ENCODE peak calls at places on chromosomes 13 and 19, in four cellular contexts. F is WTC11, U is K562, D is HepG2. W is an unnamed sample.

GRCh38 chr13:103703246-103703645 is 637.0 kb upstream of the SLC10A2 start:
- DNase-seq in D (no peak), U (no peak), F (no peak), W (no peak)

GRCh38 chr19:38676023-38676877 is 28.8 kb downstream of the ACTN4 start:
- DNase-seq in D (no peak), F (no peak), U (peak), W (no peak)

GRCh38 chr19:31718041-31718440 is 368.8 kb upstream of the TSHZ3 start:
- DNase-seq in F (no peak), U (no peak), D (no peak), W (no peak)

GRCh38 chr13:59305896-59306295 is 857.8 kb downstream of the DIAPH3 start:
- DNase-seq in D (no peak), U (no peak), F (no peak), W (no peak)

GRCh38 chr19:33449799-33450198 is 71.8 kb downstream of the PEPD start:
- DNase-seq in U (no peak), D (no peak), F (no peak), W (no peak)

GRCh38 chr19:8065489-8066261 is 13.1 kb downstream of the CCL25 start:
- DNase-seq in F (no peak), D (no peak), U (no peak), W (no peak)

GRCh38 chr13:20424959-20425358 is 100.7 kb downstream of the CRYL1 start:
- DNase-seq in F (no peak), D (no peak), U (no peak), W (no peak)

GRCh38 chr13:111857846-111858560 is 208.9 kb upstream of the SOX1 start:
- DNase-seq in U (no peak), F (no peak), D (no peak), W (no peak)

GRCh38 chr19:35132254-35132653 is 2.6 kb downstream of the LGI4 start:
- DNase-seq in D (no peak), U (no peak), F (no peak), W (no peak)

GRCh38 chr13:64078480-64078936 is 2662.9 kb upstream of the PCDH20 start:
- DNase-seq in U (no peak), F (no peak), D (peak), W (no peak)

GRCh38 chr13:71979616-71980015 is 112.6 kb upstream of the DACH1 start:
- DNase-seq in F (peak), U (no peak), D (peak), W (peak)

GRCh38 chr13:97125051-97125809 is 96.9 kb upstream of the MBNL2 start:
- DNase-seq in U (no peak), D (peak), F (peak), W (peak)

GRCh38 chr19:17205237-17206140 is 9.7 kb upstream of the USE1 start:
- DNase-seq in U (peak), D (peak), F (peak), W (peak)

GRCh38 chr13:104001766-104002165 is 935.5 kb upstream of the SLC10A2 start:
- DNase-seq in U (no peak), D (no peak), F (no peak), W (no peak)

GRCh38 chr19:6278740-6279619 is 795 bp downstream of the MLLT1 start:
- DNase-seq in D (no peak), U (peak), F (no peak), W (no peak)

GRCh38 chr13:24540236-24541126 is 27.9 kb upstream of the PARP4 start:
- DNase-seq in D (peak), F (peak), U (peak), W (peak)

GRCh38 chr19:49362926-49363264 is 679 bp upstream of the TEAD2 start:
- DNase-seq in F (peak), D (peak), U (no peak), W (peak)

GRCh38 chr13:61486496-61486895 is 70.8 kb upstream of the PCDH20 start:
- DNase-seq in U (no peak), F (no peak), D (no peak), W (no peak)

GRCh38 chr13:66492479-66492878 is 737.7 kb downstream of the PCDH9 start:
- DNase-seq in F (no peak), U (no peak), D (peak), W (peak)

GRCh38 chr13:99845136-99845874 is 126.3 kb downstream of the ZIC5 start:
- DNase-seq in D (no peak), F (no peak), U (no peak), W (no peak)

GRCh38 chr13:110216006-110216402 is 91.0 kb downstream of the COL4A1 start:
- DNase-seq in F (no peak), D (no peak), U (no peak), W (no peak)

GRCh38 chr13:20231839-20232555 is at the start of gene GJB6:
- DNase-seq in D (no peak), U (no peak), F (peak), W (no peak)

GRCh38 chr13:99655351-99656091 is 154.2 kb downstream of the TM9SF2 start:
- DNase-seq in U (no peak), D (peak), F (no peak), W (no peak)

GRCh38 chr19:55461259-55461973 is at the start of gene ISOC2:
- DNase-seq in U (peak), F (peak), D (peak), W (peak)

GRCh38 chr19:55461974-55462628 is 659 bp upstream of the ISOC2 start:
- DNase-seq in D (peak), U (peak), F (no peak), W (no peak)

GRCh38 chr19:55459950-55460657 is 1.3 kb downstream of the ISOC2 start:
- DNase-seq in F (no peak), U (no peak), D (peak), W (no peak)

GRCh38 chr19:55459551-55459949 is 1.9 kb downstream of the ISOC2 start:
- DNase-seq in F (no peak), U (no peak), D (no peak), W (no peak)

DNA sequence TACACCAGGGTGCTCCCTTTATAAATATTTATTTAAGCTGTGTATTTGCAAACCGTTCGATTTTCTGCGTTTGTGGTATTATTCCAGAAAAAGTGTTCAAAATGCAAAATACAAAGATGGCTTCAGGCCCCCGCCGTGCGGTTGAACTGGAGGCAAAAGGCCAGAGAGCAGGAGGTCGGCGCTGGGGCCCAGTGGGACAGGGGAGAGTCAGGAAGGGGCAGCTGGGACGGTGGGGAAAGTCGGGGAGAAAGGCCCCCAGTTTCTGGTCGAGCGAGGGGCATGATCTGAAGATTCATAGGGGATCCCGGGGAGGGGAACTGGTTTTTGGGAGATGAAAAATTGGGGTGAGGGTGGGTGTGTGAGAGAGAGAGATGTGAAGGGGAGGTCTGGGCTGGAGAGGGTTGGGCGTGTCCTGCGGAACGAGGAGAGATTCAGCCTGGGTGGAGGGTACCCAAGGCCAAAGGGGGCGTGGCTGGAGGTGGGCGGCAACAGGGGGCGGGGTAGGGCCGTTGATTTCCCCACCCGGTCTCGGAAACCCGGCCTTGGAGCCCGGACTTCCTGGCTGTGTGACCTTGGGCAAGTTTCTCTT is 678 bp downstream of the ISOC2 start:
- DNase-seq in D (peak), U (peak), F (peak), W (peak)
- TF ChIP-seq ELF4 in D (peak), U (no peak), F (no peak), W (no peak)

DNA sequence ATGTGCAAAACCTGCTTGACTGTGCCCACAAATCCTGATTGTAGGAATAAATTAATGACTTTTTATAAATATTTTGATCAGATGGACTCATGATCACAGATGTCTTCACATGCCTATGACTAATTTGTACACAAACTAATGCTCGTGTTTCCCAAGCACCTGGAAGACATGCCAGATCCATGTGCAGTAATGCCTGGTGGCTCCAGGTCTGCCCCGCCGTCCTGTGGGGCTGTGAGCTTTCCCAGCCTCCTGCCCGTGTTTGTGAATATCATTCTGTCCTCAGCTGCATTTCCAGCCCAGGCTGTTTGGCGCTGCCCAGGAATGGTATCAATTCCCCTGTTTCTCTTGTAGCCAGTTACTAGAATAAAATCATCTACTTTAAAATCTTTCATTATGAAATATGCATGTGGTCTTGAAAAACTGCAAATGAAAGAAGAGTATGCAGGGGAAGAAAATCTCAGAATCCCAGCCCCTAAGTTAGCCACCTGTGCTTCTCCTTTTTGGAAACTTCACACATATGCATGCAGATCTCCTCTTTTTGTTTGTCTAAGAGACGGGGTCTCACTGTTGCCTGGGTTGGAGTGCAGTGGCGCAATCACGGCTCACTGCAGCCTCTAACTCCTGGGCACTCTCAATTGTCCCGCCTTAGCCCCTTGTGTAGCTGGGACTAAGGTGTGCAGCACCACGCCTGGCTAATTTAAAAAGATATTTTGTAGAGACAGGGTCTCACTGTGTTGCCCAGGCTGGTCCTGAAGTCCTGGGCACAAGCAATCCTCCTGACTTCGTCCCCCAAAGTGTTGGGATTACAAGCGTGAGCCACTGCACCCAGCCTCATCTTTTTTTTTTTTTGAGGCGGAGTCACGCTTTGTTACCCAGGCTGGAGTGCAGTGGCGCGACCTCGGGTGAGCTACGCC is 6.2 kb downstream of the RPL28 start:
- DNase-seq in F (no peak), D (no peak), U (no peak), W (no peak)
- TF ChIP-seq ELF4 in F (no peak), D (no peak), U (no peak), W (no peak)

GRCh38 chr19:5244351-5244750 is 96.3 kb downstream of the PTPRS start:
- DNase-seq in U (no peak), F (no peak), D (no peak), W (no peak)

GRCh38 chr19:5245631-5246553 is 94.7 kb downstream of the PTPRS start:
- DNase-seq in D (no peak), U (no peak), F (no peak), W (no peak)

GRCh38 chr19:5243878-5244277 is 96.7 kb downstream of the PTPRS start:
- DNase-seq in D (no peak), U (no peak), F (no peak), W (no peak)

GRCh38 chr19:5247957-5248705 is 92.5 kb downstream of the PTPRS start:
- DNase-seq in F (no peak), D (no peak), U (no peak), W (no peak)

GRCh38 chr19:5246554-5247155 is 94.0 kb downstream of the PTPRS start:
- DNase-seq in U (no peak), F (no peak), D (no peak), W (no peak)
- TF ChIP-seq ELF4 in U (no peak), F (no peak), D (no peak), W (no peak)

GRCh38 chr13:86986448-86986847 is 684.7 kb upstream of the SLITRK5 start:
- DNase-seq in U (no peak), F (no peak), D (peak), W (no peak)
- TF ChIP-seq ELF4 in U (no peak), F (no peak), D (no peak), W (no peak)

GRCh38 chr13:76226941-76227340 is 590.8 kb downstream of the LMO7 start:
- DNase-seq in D (no peak), U (no peak), F (no peak), W (no peak)
- TF ChIP-seq ELF4 in D (no peak), U (no peak), F (no peak), W (no peak)

DNA sequence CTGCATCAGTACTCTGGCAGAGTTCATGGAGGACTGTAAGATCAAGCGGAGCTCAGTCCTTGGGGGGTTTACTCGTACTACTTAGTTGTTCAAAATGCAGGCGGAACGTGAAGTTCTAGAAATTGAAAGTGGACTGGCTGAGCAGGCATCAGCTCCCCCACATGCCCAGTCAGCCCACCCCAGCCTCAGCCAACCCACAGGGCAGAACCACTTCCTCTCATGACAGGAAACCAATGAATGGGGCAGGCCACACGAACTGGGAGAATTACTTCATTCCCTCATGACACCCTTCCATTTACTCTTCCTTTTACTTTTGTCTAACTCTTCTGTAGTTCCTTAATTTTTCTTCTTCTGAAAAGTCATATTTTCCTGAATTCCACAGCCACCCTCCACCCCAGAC is 71.9 kb downstream of the FLT1 start:
- DNase-seq in D (no peak), U (no peak), F (no peak), W (no peak)
- TF ChIP-seq ELF4 in D (no peak), U (no peak), F (no peak), W (no peak)

GRCh38 chr13:27245610-27246009 is 5.7 kb upstream of the RPL21 start:
- DNase-seq in D (no peak), U (no peak), F (no peak), W (no peak)
- TF ChIP-seq ELF4 in D (no peak), U (no peak), F (no peak), W (no peak)

GRCh38 chr19:51351266-51351990 is 9.5 kb upstream of the VSIG10L start:
- DNase-seq in F (no peak), D (no peak), U (no peak), W (no peak)
- TF ChIP-seq ELF4 in F (no peak), D (no peak), U (no peak), W (no peak)

DNA sequence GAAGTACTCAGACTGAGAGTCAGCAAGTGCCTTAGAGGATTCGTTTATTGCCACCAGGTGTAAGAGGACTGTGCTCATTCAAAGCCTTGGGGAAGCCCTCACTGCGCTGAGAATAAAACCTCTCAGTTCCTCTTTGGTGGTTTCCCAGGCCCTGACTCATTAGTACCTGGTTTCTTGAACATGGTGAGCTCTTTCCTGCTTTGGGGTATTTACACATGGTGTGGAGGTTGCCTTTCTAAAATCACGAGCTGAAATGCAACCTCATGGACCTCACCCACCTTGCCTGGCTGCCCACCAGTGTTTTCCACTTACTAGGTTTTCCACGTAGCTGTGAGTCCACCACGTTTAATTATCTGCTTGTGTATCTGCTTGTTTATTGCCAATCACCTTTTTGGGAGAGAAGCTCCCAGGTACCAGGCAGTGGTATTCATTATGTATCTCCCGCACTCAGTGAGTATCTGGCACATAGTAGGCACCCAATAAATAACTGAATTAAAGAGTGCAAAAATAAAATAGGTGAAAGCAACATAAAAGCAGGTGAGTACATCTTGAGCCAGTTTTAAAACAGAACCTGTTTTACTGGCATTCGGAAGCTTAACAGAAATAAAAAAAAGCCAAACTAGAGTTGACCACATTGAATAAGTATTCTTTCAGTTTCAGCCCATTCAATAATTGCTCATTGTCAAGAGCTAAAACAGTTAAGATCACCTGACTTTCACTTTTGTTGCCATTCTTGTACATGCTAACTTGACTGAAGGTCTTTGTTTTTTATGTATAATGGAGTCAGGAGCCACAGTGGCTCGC is 533.0 kb downstream of the MYO16 start:
- DNase-seq in D (no peak), U (no peak), F (no peak), W (no peak)
- TF ChIP-seq ELF4 in D (no peak), U (no peak), F (no peak), W (no peak)

GRCh38 chr19:54364775-54365257 is at the start of gene LAIR1:
- DNase-seq in D (no peak), F (no peak), U (no peak), W (no peak)
- TF ChIP-seq ELF4 in D (no peak), F (no peak), U (no peak), W (no peak)

W was measured in HEK293T.